ENCODE peak calls at places on chromosomes 12 and 14, in five cellular contexts. J, I, D, E and Q are unnamed samples.

GRCh38 chr12:64088431-64089349 is 133.4 kb downstream of the KICS2 start:
- DNase-seq in D (peak), E (no peak), J (peak), I (peak), Q (no peak)

GRCh38 chr12:75747572-75747995 is 236.2 kb upstream of the KRR1 start:
- DNase-seq in J (no peak), I (peak), D (no peak), E (no peak), Q (no peak)

GRCh38 chr12:121669525-121669908 is at the start of gene MORN3:
- DNase-seq in D (no peak), I (no peak), E (no peak), J (no peak), Q (no peak)

GRCh38 chr12:76919388-76920181 is 40.8 kb upstream of the CSRP2 start:
- DNase-seq in D (no peak), E (no peak), I (no peak), J (no peak), Q (no peak)

GRCh38 chr12:52643233-52644077 is 8.6 kb downstream of the KRT2 start:
- DNase-seq in I (no peak), E (no peak), J (no peak), D (no peak), Q (no peak)

GRCh38 chr12:94336201-94336915 is 123.3 kb downstream of the CEP83 start:
- DNase-seq in J (no peak), I (no peak), D (no peak), E (no peak), Q (no peak)

GRCh38 chr12:110355080-110355479 is 48.4 kb downstream of the ANAPC7 start:
- DNase-seq in I (no peak), J (no peak), E (no peak), D (no peak), Q (no peak)

GRCh38 chr14:22551597-22551982 is 37.4 kb downstream of the DAD1 start:
- DNase-seq in E (no peak), J (no peak), D (no peak), I (no peak), Q (no peak)

GRCh38 chr12:56461235-56462159 is 6.9 kb upstream of the SPRYD4 start:
- DNase-seq in J (peak), I (no peak), D (no peak), E (no peak), Q (no peak)

GRCh38 chr12:80565276-80565675 is 121.2 kb downstream of the PTPRQ start:
- DNase-seq in J (no peak), I (no peak), E (no peak), D (no peak), Q (no peak)

GRCh38 chr12:100185361-100185894 is 15.2 kb upstream of the ACTR6 start:
- DNase-seq in E (no peak), D (no peak), J (no peak), I (no peak), Q (no peak)

GRCh38 chr12:131694116-131694838 is 16.6 kb upstream of the SFSWAP start:
- DNase-seq in D (no peak), J (no peak), I (no peak), E (no peak), Q (no peak)

GRCh38 chr14:101371691-101372493 is 189.4 kb upstream of the DIO3 start:
- DNase-seq in E (no peak), I (no peak), J (no peak), D (no peak), Q (no peak)

GRCh38 chr14:101997429-101998336 is 33.3 kb downstream of the DYNC1H1 start:
- DNase-seq in D (no peak), J (no peak), I (no peak), E (no peak), Q (no peak)

GRCh38 chr14:61179776-61180398 is 101.3 kb downstream of the TMEM30B start:
- DNase-seq in I (no peak), E (no peak), J (no peak), D (no peak), Q (no peak)

GRCh38 chr14:70188608-70189540 is at the start of gene SLC8A3:
- DNase-seq in J (no peak), I (no peak), E (peak), D (no peak), Q (peak)

GRCh38 chr14:95953111-95953724 is 76.6 kb downstream of the TUNAR start:
- DNase-seq in E (no peak), I (no peak), J (no peak), D (no peak), Q (no peak)

GRCh38 chr12:38456769-38457168 is 140.2 kb downstream of the ALG10B start:
- DNase-seq in E (no peak), D (no peak), J (no peak), I (no peak), Q (no peak)

GRCh38 chr14:85387181-85387580 is 142.8 kb upstream of the FLRT2 start:
- DNase-seq in E (no peak), I (no peak), J (no peak), D (no peak), Q (no peak)

GRCh38 chr14:76919811-76920571 is 93.8 kb downstream of the LRRC74A start:
- DNase-seq in D (peak), E (no peak), I (no peak), J (peak), Q (no peak)

GRCh38 chr12:76029982-76030377 is 1.6 kb downstream of the PHLDA1 start:
- DNase-seq in D (no peak), J (no peak), I (no peak), E (no peak), Q (peak)

GRCh38 chr14:23722675-23723074 is 86.5 kb downstream of the DHRS2 start:
- DNase-seq in D (no peak), E (no peak), I (no peak), J (no peak), Q (no peak)

GRCh38 chr14:74938873-74939495 is 15.9 kb upstream of the RPS6KL1 start:
- DNase-seq in D (no peak), I (no peak), J (no peak), E (no peak), Q (no peak)

GRCh38 chr14:75069811-75070145 is 337 bp downstream of the ZC2HC1C start:
- DNase-seq in J (no peak), E (no peak), I (no peak), D (no peak), Q (no peak)

GRCh38 chr14:79749051-79749450 is 462.3 kb downstream of the DIO2 start:
- DNase-seq in I (no peak), J (no peak), E (no peak), D (no peak), Q (no peak)

GRCh38 chr12:78636253-78636855 is 228.2 kb upstream of the SYT1 start:
- DNase-seq in I (peak), D (no peak), J (no peak), E (no peak), Q (no peak)

GRCh38 chr14:68979722-68980552 is 835 bp upstream of the ACTN1 start:
- DNase-seq in E (peak), I (no peak), D (peak), J (no peak), Q (no peak)

GRCh38 chr14:51517116-51517515 is 134.6 kb upstream of the FRMD6 start:
- DNase-seq in D (no peak), I (no peak), E (no peak), J (no peak), Q (no peak)

GRCh38 chr14:64954491-64955240 is 12.1 kb upstream of the GPX2 start:
- DNase-seq in J (no peak), E (no peak), I (no peak), D (no peak), Q (no peak)

GRCh38 chr12:13666806-13667205 is 314.6 kb downstream of the GRIN2B start:
- DNase-seq in D (no peak), E (no peak), I (no peak), J (no peak), Q (no peak)

GRCh38 chr12:131941116-131941986 is 8.4 kb upstream of the EP400 start:
- DNase-seq in J (no peak), D (no peak), I (no peak), E (no peak), Q (no peak)

GRCh38 chr12:123845881-123846280 is 83.8 kb downstream of the DNAH10 start:
- DNase-seq in D (no peak), E (no peak), J (no peak), I (no peak), Q (no peak)

GRCh38 chr12:93380480-93381121 is 2.9 kb downstream of the NUDT4 start:
- DNase-seq in D (no peak), I (no peak), J (no peak), E (no peak), Q (no peak)

GRCh38 chr12:89756638-89757321 is 48.1 kb upstream of the ATP2B1 start:
- DNase-seq in I (peak), D (no peak), J (peak), E (no peak), Q (peak)

GRCh38 chr12:64457036-64457435 is 5.1 kb downstream of the TBK1 start:
- DNase-seq in D (no peak), I (no peak), E (no peak), J (no peak), Q (no peak)

GRCh38 chr14:64721391-64721791 is 17.2 kb downstream of the PLEKHG3 start:
- DNase-seq in J (no peak), D (no peak), I (peak), E (no peak), Q (no peak)

GRCh38 chr14:70133461-70133860 is 55.3 kb downstream of the SLC8A3 start:
- DNase-seq in I (no peak), D (no peak), E (no peak), J (no peak), Q (no peak)

DNA sequence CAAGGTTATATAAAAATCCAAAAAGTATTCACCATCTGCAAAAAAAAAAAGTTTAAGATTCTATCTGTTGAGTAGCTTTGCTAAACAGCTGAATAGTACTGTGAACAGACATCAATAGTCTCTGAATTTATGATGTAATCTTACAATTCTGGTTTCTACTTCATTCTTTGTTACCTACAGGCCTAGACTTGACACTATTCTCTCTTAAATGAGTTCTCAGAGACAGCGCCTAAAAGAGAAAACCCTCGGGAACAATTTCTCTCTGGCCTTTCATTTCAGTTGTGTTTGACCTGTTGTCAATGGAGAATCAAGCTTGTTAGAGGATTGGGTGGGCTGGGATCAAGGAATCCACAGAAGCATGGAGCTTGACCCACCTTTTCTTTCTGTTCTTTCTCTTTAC is 5.9 kb upstream of the TWF1 start:
- DNase-seq in I (no peak), D (no peak), E (no peak), J (no peak), Q (no peak)
- H3K4me3 ChIP-seq in I (no peak), D (no peak), E (no peak), J (no peak), Q (no peak)

DNA sequence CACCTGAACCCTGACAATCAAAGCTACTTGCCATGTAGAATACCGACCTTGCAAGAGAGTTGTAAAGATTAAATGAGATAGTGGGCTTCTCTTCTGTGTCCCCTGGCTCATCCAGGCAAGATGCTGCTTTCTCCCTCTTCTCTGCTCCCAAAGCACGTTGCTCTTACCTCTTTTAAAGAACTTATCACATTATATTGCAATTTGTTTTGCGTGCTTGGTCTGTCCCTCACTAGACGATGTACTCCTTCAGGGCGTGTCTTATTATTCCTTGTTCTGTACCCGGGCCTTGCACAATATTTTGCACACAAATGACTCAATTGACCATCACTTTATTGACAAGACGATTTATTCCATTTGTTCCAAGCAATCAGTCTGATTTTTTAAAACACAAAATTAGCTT is 3.3 kb downstream of the DCN start:
- DNase-seq in E (no peak), J (no peak), D (no peak), I (no peak), Q (no peak)
- H3K4me3 ChIP-seq in E (peak), J (no peak), D (peak), I (peak), Q (no peak)

GRCh38 chr12:91178139-91178561 is 4.5 kb downstream of the DCN start:
- DNase-seq in I (peak), D (no peak), E (no peak), J (no peak), Q (peak)
- H3K4me3 ChIP-seq in I (peak), D (peak), E (peak), J (peak), Q (no peak)

GRCh38 chr12:61676520-61676919 is 583.7 kb upstream of the USP15 start:
- DNase-seq in E (no peak), D (no peak), I (no peak), J (no peak), Q (no peak)
- H3K4me3 ChIP-seq in E (no peak), D (no peak), I (no peak), J (no peak), Q (no peak)

GRCh38 chr12:27971606-27972005 is 927 bp downstream of the PTHLH start:
- DNase-seq in D (no peak), E (no peak), J (no peak), I (no peak), Q (no peak)

GRCh38 chr12:27969901-27970390 is 2.6 kb downstream of the PTHLH start:
- DNase-seq in E (peak), I (no peak), J (no peak), D (peak), Q (peak)

GRCh38 chr12:27970391-27970980 is 2.0 kb downstream of the PTHLH start:
- DNase-seq in I (no peak), E (peak), J (no peak), D (no peak), Q (peak)

GRCh38 chr12:27972721-27973120 is at the start of gene PTHLH:
- DNase-seq in E (no peak), I (no peak), D (no peak), J (no peak), Q (no peak)

GRCh38 chr12:27970981-27971489 is 1.5 kb downstream of the PTHLH start:
- DNase-seq in I (no peak), E (no peak), J (no peak), D (no peak), Q (no peak)
- H3K4me3 ChIP-seq in I (peak), E (peak), J (peak), D (peak), Q (no peak)

GRCh38 chr14:99236386-99237133 is 35.4 kb downstream of the BCL11B start:
- DNase-seq in D (no peak), I (no peak), E (no peak), J (no peak), Q (no peak)
- H3K4me3 ChIP-seq in D (no peak), I (no peak), E (no peak), J (no peak), Q (no peak)

DNA sequence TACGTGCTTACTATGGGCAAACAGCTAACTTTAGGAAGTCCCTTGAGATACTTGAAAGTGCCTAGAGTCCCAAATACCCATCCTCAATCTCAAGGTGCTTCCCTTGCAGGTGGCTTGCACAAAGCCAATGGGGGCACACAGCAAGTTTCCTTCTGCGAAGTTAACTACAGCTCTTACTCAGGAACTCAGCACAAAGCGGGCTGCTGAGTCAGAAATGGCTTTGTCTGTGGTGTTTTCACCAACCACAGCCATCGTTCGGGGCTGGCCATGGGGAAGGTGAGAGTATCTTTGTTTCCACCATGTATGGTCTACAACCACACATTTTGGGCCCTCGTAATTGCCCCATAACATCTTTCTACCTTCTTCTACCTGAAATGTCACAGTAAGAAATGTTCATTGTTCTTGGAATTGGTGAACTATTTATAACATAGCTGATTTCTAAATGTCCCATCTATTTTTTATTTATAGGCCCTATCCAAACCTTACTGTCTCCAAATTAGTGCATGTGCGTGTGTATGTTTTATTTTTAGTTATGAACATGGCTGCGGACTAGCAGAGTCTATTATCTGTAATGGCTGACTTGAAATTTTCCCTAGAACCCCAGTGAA is 13.9 kb downstream of the MFAP5 start:
- DNase-seq in D (no peak), I (no peak), E (no peak), J (no peak), Q (peak)
- H3K4me3 ChIP-seq in D (no peak), I (no peak), E (no peak), J (no peak), Q (no peak)

DNA sequence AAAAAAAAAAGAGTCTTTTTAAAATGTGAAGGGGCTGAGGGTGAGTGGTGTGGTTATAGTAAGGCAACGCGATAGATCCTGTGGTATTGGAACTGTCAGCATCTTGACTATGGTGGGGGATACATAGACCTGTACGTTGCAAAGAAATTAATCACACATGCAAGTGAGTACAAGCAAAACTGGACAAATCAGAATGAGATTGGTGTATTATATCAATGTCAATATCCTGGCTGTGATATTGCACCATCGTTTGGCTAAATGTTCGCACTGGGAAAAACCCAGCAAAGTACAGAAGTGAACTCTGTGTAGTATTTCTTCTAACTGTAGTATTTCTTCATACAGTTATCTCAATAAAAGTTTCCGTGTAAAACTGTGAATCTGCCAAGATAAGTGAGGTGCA is 67.9 kb downstream of the GCH1 start:
- DNase-seq in D (no peak), J (no peak), I (no peak), E (no peak), Q (no peak)
- H3K4me3 ChIP-seq in D (no peak), J (no peak), I (no peak), E (no peak), Q (no peak)

DNA sequence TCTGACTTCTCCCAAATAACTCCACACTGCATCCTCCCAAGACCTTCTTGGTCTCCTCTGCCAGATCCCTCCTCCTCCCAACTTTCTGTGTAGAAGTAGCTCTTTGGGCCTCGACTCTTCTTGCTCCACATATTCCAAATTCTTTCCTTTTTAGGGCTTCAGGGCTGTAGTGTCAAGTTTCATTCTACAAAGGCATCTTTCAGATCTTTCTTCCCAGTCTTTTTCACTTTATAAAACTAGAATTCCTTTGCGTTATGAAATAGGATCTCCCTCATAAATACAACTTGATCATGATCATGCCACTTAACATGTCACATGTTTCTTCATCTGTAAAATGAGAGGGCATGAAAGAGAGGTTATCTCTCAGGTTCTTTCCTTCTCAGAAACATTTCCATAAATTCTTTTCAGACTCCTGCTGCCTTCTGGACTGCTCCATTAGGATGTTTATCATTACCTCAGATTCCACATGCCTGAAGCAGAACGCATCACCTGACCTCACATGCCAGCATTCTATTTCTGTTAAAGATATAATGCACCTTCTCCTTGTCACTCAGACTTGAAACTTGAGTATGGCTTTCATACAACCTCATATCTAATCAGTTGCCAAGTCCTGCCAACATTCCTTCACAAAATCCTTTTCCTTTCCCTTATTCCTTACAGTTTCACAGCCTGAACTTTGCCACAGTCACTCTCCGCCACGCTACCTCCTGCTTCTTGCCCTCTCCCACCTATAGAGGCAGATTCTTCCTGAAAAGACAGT is 8.5 kb downstream of the SLC38A1 start:
- DNase-seq in I (peak), J (no peak), D (no peak), E (no peak), Q (no peak)
- H3K4me3 ChIP-seq in I (no peak), J (no peak), D (peak), E (no peak), Q (no peak)

GRCh38 chr12:20548592-20548991 is 146.5 kb upstream of the SLCO1C1 start:
- DNase-seq in D (no peak), E (no peak), I (no peak), J (no peak), Q (no peak)
- H3K4me3 ChIP-seq in D (no peak), E (no peak), I (no peak), J (no peak), Q (no peak)